ENCODE peak calls at places on chromosome 18, in four cellular contexts. M, H, A and R are unnamed samples.

GRCh38 chr18:8301427-8302172 is 307.6 kb upstream of the RAB12 start:
- DNase-seq in M (no peak), H (no peak), A (no peak), R (no peak)

GRCh38 chr18:71136487-71136886 is 847.6 kb downstream of the SOCS6 start:
- DNase-seq in M (no peak), H (no peak), A (no peak), R (peak; percentile 22)

GRCh38 chr18:79471048-79471447 is 75.3 kb downstream of the NFATC1 start:
- DNase-seq in M (no peak), H (no peak), A (peak; percentile 79), R (no peak)

GRCh38 chr18:25350561-25351201 is 1.3 kb downstream of the ZNF521 start:
- DNase-seq in M (no peak), H (no peak), A (peak; percentile 78), R (peak; percentile 54)

GRCh38 chr18:78890388-78890787 is 89.2 kb upstream of the SALL3 start:
- DNase-seq in M (no peak), H (no peak), A (no peak), R (no peak)

GRCh38 chr18:79519751-79520472 is 124.2 kb downstream of the NFATC1 start:
- DNase-seq in M (no peak), H (peak; percentile 23), A (no peak), R (no peak)

GRCh38 chr18:28161608-28162599 is 15.0 kb downstream of the CDH2 start:
- DNase-seq in M (no peak), H (no peak), A (no peak), R (no peak)

GRCh38 chr18:57659463-57660102 is 37.9 kb upstream of the NARS1 start:
- DNase-seq in M (no peak), H (peak; percentile 52), A (no peak), R (no peak)

GRCh38 chr18:46536215-46536874 is 120.7 kb downstream of the LOXHD1 start:
- DNase-seq in M (peak; percentile 35), H (peak; percentile 19), A (no peak), R (no peak)

GRCh38 chr18:27605107-27605834 is 420.2 kb upstream of the CHST9 start:
- DNase-seq in M (peak; percentile 7), H (peak; percentile 35), A (no peak), R (peak; percentile 26)

GRCh38 chr18:8662574-8663255 is 42.6 kb upstream of the MTCL1 start:
- DNase-seq in M (no peak), H (no peak), A (no peak), R (no peak)

GRCh38 chr18:46555213-46555612 is 101.8 kb downstream of the LOXHD1 start:
- DNase-seq in M (no peak), H (no peak), A (no peak), R (no peak)

GRCh38 chr18:3624818-3625716 is 175.1 kb downstream of the TGIF1 start:
- DNase-seq in M (peak; percentile 72), H (peak; percentile 47), A (peak; percentile 72), R (no peak)

GRCh38 chr18:13241083-13241892 is 22.7 kb downstream of the LDLRAD4 start:
- DNase-seq in M (no peak), H (no peak), A (peak; percentile 53), R (no peak)

GRCh38 chr18:56550121-56550520 is 88.3 kb downstream of the TXNL1 start:
- DNase-seq in M (no peak), H (no peak), A (no peak), R (no peak)

GRCh38 chr18:1092228-1092627 is 187.6 kb downstream of the ADCYAP1 start:
- DNase-seq in M (no peak), H (peak; percentile 9), A (no peak), R (no peak)

GRCh38 chr18:9691235-9691634 is 16.9 kb upstream of the RAB31 start:
- DNase-seq in M (no peak), H (no peak), A (no peak), R (no peak)

GRCh38 chr18:10563886-10564285 is 38.1 kb downstream of the NAPG start:
- DNase-seq in M (no peak), H (no peak), A (no peak), R (no peak)

GRCh38 chr18:13605477-13605876 is 120.9 kb downstream of the FAM210A start:
- DNase-seq in M (no peak), H (no peak), A (no peak), R (no peak)

GRCh38 chr18:27778441-27778840 is 398.5 kb downstream of the CDH2 start:
- DNase-seq in M (no peak), H (no peak), A (no peak), R (no peak)

GRCh38 chr18:59715966-59716369 is 18.7 kb upstream of the CCBE1 start:
- DNase-seq in M (peak; percentile 40), H (no peak), A (no peak), R (no peak)

GRCh38 chr18:51802589-51802988 is 537.4 kb upstream of the DCC start:
- DNase-seq in M (no peak), H (no peak), A (no peak), R (no peak)

GRCh38 chr18:26458526-26459232 is 89.7 kb downstream of the KCTD1 start:
- DNase-seq in M (no peak), H (no peak), A (no peak), R (no peak)

GRCh38 chr18:56501896-56502295 is 136.5 kb downstream of the TXNL1 start:
- DNase-seq in M (no peak), H (no peak), A (no peak), R (no peak)

GRCh38 chr18:80120932-80121331 is 11.9 kb downstream of the ADNP2 start:
- DNase-seq in M (no peak), H (no peak), A (no peak), R (no peak)

GRCh38 chr18:31170335-31170734 is 7.7 kb upstream of the DSC1 start:
- DNase-seq in M (no peak), H (no peak), A (no peak), R (no peak)

GRCh38 chr18:76530391-76530790 is 35.3 kb upstream of the ZNF516 start:
- DNase-seq in M (no peak), H (no peak), A (no peak), R (no peak)

GRCh38 chr18:76529433-76529811 is 34.4 kb upstream of the ZNF516 start:
- DNase-seq in M (no peak), H (no peak), A (no peak), R (no peak)

GRCh38 chr18:76530846-76531245 is 35.8 kb upstream of the ZNF516 start:
- DNase-seq in M (no peak), H (no peak), A (no peak), R (no peak)

GRCh38 chr18:76524900-76525698 is 30.1 kb upstream of the ZNF516 start:
- DNase-seq in M (peak; percentile 46), H (no peak), A (no peak), R (peak; percentile 42)

GRCh38 chr18:76528477-76529432 is 33.7 kb upstream of the ZNF516 start:
- DNase-seq in M (no peak), H (no peak), A (peak; percentile 82), R (peak; percentile 42)
- TF ChIP-seq CTCF in M (no peak), H (no peak), A (no peak), R (no peak)

GRCh38 chr18:50287441-50288347 is at the start of gene CXXC1:
- DNase-seq in M (peak; percentile 81), H (peak; percentile 85), A (peak; percentile 99), R (peak; percentile 91)
- TF ChIP-seq EP300 in M (no peak), H (peak; percentile 4), A (peak; percentile 11), R (peak; percentile 91)

GRCh38 chr18:68738572-68738971 is 23.7 kb upstream of the TMX3 start:
- DNase-seq in M (no peak), H (no peak), A (no peak), R (no peak)

GRCh38 chr18:68740966-68741365 is 26.1 kb upstream of the TMX3 start:
- DNase-seq in M (no peak), H (no peak), A (no peak), R (no peak)

GRCh38 chr18:68742206-68742605 is 27.3 kb upstream of the TMX3 start:
- DNase-seq in M (no peak), H (no peak), A (no peak), R (no peak)
- TF ChIP-seq CTCF in M (no peak), H (no peak), A (no peak), R (no peak)

GRCh38 chr18:23569299-23570063 is 16.8 kb downstream of the NPC1 start:
- DNase-seq in M (no peak), H (no peak), A (no peak), R (no peak)
- TF ChIP-seq EP300 in M (no peak), H (no peak), A (no peak), R (no peak)

GRCh38 chr18:63843008-63843407 is 44.5 kb upstream of the SERPINB2 start:
- DNase-seq in M (no peak), H (no peak), A (no peak), R (no peak)

GRCh38 chr18:63850636-63851035 is 36.9 kb upstream of the SERPINB2 start:
- DNase-seq in M (no peak), H (no peak), A (no peak), R (no peak)

GRCh38 chr18:63850010-63850409 is 37.5 kb upstream of the SERPINB2 start:
- DNase-seq in M (peak; percentile 5), H (no peak), A (no peak), R (no peak)

GRCh38 chr18:63844254-63844653 is 43.3 kb upstream of the SERPINB2 start:
- DNase-seq in M (no peak), H (no peak), A (no peak), R (no peak)

DNA sequence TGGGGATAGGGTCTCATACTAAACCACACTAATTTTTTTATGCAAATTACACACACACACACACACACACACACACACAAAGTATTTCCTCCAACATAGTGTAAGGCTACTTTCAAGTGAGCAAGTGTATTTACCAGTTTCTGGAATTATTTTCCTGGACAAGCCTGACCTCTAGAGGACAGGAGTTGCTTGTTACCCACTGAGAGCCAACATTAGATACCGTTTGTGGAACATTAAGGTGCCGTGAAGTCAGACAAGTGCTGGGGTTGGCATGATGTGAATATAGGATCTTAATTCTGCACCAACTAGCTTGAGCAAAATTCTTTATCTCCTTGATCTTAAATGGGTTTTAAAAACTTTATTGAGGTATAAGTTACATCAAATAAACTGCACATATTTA is 39.3 kb upstream of the SERPINB2 start:
- DNase-seq in M (peak; percentile 7), H (no peak), A (no peak), R (no peak)
- TF ChIP-seq CTCF in M (peak; percentile 54), H (peak; percentile 32), A (peak; percentile 45), R (peak; percentile 12)

DNA sequence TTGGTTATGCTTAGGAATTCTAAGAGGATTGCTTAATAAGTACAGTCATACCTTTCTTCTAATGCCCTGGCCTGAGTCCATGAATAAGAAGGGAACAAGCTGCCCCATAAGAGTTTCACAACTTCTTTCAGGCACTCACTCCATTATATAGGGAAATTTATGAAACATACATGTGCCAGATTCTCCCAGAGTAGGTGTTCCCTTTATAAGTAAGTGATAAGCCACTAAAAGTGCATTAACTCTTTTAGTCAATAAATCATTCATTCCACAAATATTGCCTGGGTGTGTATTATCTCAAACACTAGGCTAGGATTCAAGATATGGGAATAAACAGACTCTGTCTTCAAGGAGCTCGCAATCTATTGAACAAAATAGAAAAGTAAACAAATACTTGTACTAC is 84.5 kb upstream of the RBBP8 start:
- DNase-seq in M (no peak), H (no peak), A (no peak), R (no peak)
- TF ChIP-seq EP300 in M (no peak), H (no peak), A (no peak), R (no peak)